ENCODE peak calls at places on chromosomes 12 and 14, in six cellular contexts. W, L, R, Z, P and Y are unnamed samples.

GRCh38 chr14:35122696-35123387 is 490 bp downstream of the PRORP start:
- DNase-seq in L (peak; percentile 2), Z (peak; percentile 56), R (no peak), W (no peak), P (no peak), Y (no peak)

GRCh38 chr12:47021298-47021697 is 58.1 kb upstream of the PCED1B start:
- DNase-seq in P (no peak), Z (peak; percentile 95), W (peak; percentile 30), L (no peak), R (no peak), Y (no peak)

GRCh38 chr12:54191550-54192022 is 2.8 kb upstream of the SMUG1 start:
- DNase-seq in W (peak; percentile 79), Z (peak; percentile 86), R (peak; percentile 81), L (peak; percentile 66), P (peak; percentile 53), Y (peak; percentile 76)

GRCh38 chr12:31732926-31733548 is 4.2 kb upstream of the AMN1 start:
- DNase-seq in W (peak; percentile 10), L (no peak), R (no peak), P (peak; percentile 2), Z (peak; percentile 88), Y (no peak)

GRCh38 chr14:90487031-90487430 is 90.2 kb downstream of the CALM1 start:
- DNase-seq in Z (no peak), L (no peak), P (peak; percentile 49), W (no peak), R (no peak), Y (peak; percentile 31)

GRCh38 chr14:88163731-88164255 is 158.9 kb downstream of the GPR65 start:
- DNase-seq in R (no peak), Z (no peak), P (no peak), W (no peak), L (no peak), Y (no peak)

GRCh38 chr12:51090705-51091229 is 7.4 kb upstream of the CSRNP2 start:
- DNase-seq in R (no peak), W (no peak), P (no peak), L (no peak), Z (no peak), Y (no peak)

GRCh38 chr12:85076688-85077430 is 40.7 kb downstream of the LRRIQ1 start:
- DNase-seq in P (peak; percentile 71), W (no peak), L (no peak), Z (peak; percentile 81), R (peak; percentile 17), Y (no peak)

GRCh38 chr14:38992067-38992835 is 110.8 kb downstream of the SEC23A start:
- DNase-seq in P (no peak), R (peak; percentile 18), L (no peak), W (no peak), Z (no peak), Y (no peak)

GRCh38 chr12:51923506-51924365 is 16.4 kb downstream of the ACVRL1 start:
- DNase-seq in R (peak; percentile 56), Z (peak; percentile 27), L (peak; percentile 40), P (no peak), W (peak; percentile 56), Y (peak; percentile 76)

GRCh38 chr14:33165144-33165925 is 226.7 kb downstream of the NPAS3 start:
- DNase-seq in P (no peak), R (no peak), Z (no peak), L (no peak), W (no peak), Y (no peak)

GRCh38 chr14:68740798-68741480 is 51.9 kb downstream of the ZFP36L1 start:
- DNase-seq in W (no peak), Z (no peak), R (no peak), P (no peak), L (no peak), Y (no peak)

GRCh38 chr14:104428860-104429259 is 150.7 kb upstream of the C14orf180 start:
- DNase-seq in P (no peak), Z (no peak), R (no peak), W (no peak), L (no peak), Y (no peak)

GRCh38 chr14:99586761-99587462 is 17.1 kb downstream of the CCDC85C start:
- DNase-seq in P (no peak), W (no peak), R (no peak), L (no peak), Z (no peak), Y (no peak)

GRCh38 chr12:25495336-25496097 is 57.6 kb downstream of the LMNTD1 start:
- DNase-seq in Z (peak; percentile 90), W (no peak), R (no peak), L (no peak), P (no peak), Y (no peak)

GRCh38 chr14:92986254-92987147 is 63.6 kb downstream of the CHGA start:
- DNase-seq in P (peak; percentile 73), W (no peak), Z (peak; percentile 47), R (no peak), L (no peak), Y (no peak)

GRCh38 chr14:92317511-92317910 is 5.5 kb upstream of the SLC24A4 start:
- DNase-seq in W (no peak), R (no peak), P (no peak), L (no peak), Z (peak; percentile 80), Y (no peak)

GRCh38 chr12:2719405-2719804 is 75.4 kb upstream of the FKBP4 start:
- DNase-seq in W (no peak), L (no peak), Z (peak; percentile 4), P (no peak), R (no peak), Y (no peak)

GRCh38 chr14:104687601-104688504 is 1.6 kb upstream of the INF2 start:
- DNase-seq in R (peak; percentile 58), Z (peak; percentile 19), W (no peak), L (no peak), P (no peak), Y (peak; percentile 87)

GRCh38 chr12:3967556-3968160 is 94.5 kb upstream of the PARP11 start:
- DNase-seq in W (no peak), Z (no peak), R (no peak), L (no peak), P (no peak), Y (no peak)

GRCh38 chr14:94907626-94908261 is 137.8 kb upstream of the GSC start:
- DNase-seq in R (no peak), P (no peak), L (no peak), W (no peak), Z (no peak), Y (no peak)

GRCh38 chr12:88166179-88166578 is 24.1 kb downstream of the TMTC3 start:
- DNase-seq in P (no peak), Z (no peak), R (no peak), W (no peak), L (no peak), Y (no peak)

GRCh38 chr12:4562034-4562657 is at the start of gene DYRK4:
- DNase-seq in Z (peak; percentile 76), P (no peak), W (no peak), R (peak; percentile 66), L (no peak), Y (peak; percentile 86)

GRCh38 chr12:27711312-27711682 is 665 bp downstream of the MRPS35 start:
- DNase-seq in Z (no peak), W (no peak), L (no peak), R (no peak), P (no peak), Y (no peak)

GRCh38 chr12:117096643-117097042 is 2.6 kb downstream of the TESC start:
- DNase-seq in Z (no peak), P (no peak), L (no peak), W (no peak), R (no peak), Y (no peak)

GRCh38 chr12:118398878-118399277 is 22.5 kb downstream of the SUDS3 start:
- DNase-seq in Z (peak; percentile 39), W (no peak), L (no peak), P (no peak), R (no peak), Y (no peak)

GRCh38 chr12:116293687-116294463 is 16.4 kb upstream of the MED13L start:
- DNase-seq in W (no peak), L (no peak), P (no peak), R (no peak), Z (no peak), Y (no peak)